ENCODE peak calls at places on chromosomes 11 and 22, in seven cellular contexts. D, K, U, S, W, E and L are unnamed samples.

GRCh38 chr11:114296190-114296978 is at the start of gene NNMT:
- DNase-seq in D (no peak), S (no peak), W (peak), K (peak), E (peak), U (peak), L (no peak)

GRCh38 chr22:34015642-34016041 is 95.4 kb upstream of the LARGE1 start:
- DNase-seq in D (no peak), E (no peak), W (no peak), S (no peak), K (no peak), U (no peak), L (no peak)

GRCh38 chr11:130882138-130882551 is 34.1 kb downstream of the SNX19 start:
- DNase-seq in K (no peak), S (no peak), D (no peak), U (peak), W (no peak), E (peak), L (no peak)

GRCh38 chr11:119205080-119205479 is 1.1 kb upstream of the CBL start:
- DNase-seq in E (no peak), D (peak), K (no peak), U (no peak), W (no peak), S (no peak), L (no peak)

GRCh38 chr11:112694813-112695212 is 266.4 kb upstream of the NCAM1 start:
- DNase-seq in U (no peak), D (no peak), W (no peak), S (no peak), K (no peak), E (no peak), L (no peak)

GRCh38 chr11:2099523-2100316 is 39.5 kb downstream of the IGF2 start:
- DNase-seq in W (no peak), S (no peak), K (no peak), E (no peak), U (no peak), D (no peak), L (no peak)

GRCh38 chr22:27978875-27979274 is 59.8 kb upstream of the PITPNB start:
- DNase-seq in D (no peak), U (no peak), E (no peak), K (no peak), S (no peak), W (no peak), L (no peak)

GRCh38 chr11:63817758-63818498 is 4.7 kb downstream of the SPINDOC start:
- DNase-seq in W (no peak), E (no peak), K (no peak), U (no peak), S (no peak), D (no peak), L (no peak)

GRCh38 chr11:118614511-118614910 is 7.1 kb downstream of the PHLDB1 start:
- DNase-seq in S (no peak), W (no peak), D (no peak), U (no peak), K (no peak), E (no peak), L (no peak)

GRCh38 chr11:295351-296205 is 3.7 kb downstream of the IFITM5 start:
- DNase-seq in W (no peak), U (no peak), K (no peak), S (no peak), D (no peak), E (no peak), L (no peak)

GRCh38 chr11:4095509-4096230 is 1.1 kb downstream of the RRM1 start:
- DNase-seq in U (no peak), S (no peak), K (peak), W (no peak), D (no peak), E (peak), L (no peak)

GRCh38 chr22:40405178-40406062 is 35.0 kb downstream of the SGSM3 start:
- DNase-seq in U (no peak), K (no peak), S (no peak), D (no peak), E (no peak), W (no peak), L (no peak)

GRCh38 chr11:14118047-14118446 is 155.5 kb downstream of the SPON1 start:
- DNase-seq in E (no peak), D (no peak), S (no peak), U (no peak), W (no peak), K (no peak), L (no peak)
- TF ChIP-seq CTCF in E (no peak), D (no peak), S (no peak), U (no peak), W (no peak), K (no peak), L (no peak)

DNA sequence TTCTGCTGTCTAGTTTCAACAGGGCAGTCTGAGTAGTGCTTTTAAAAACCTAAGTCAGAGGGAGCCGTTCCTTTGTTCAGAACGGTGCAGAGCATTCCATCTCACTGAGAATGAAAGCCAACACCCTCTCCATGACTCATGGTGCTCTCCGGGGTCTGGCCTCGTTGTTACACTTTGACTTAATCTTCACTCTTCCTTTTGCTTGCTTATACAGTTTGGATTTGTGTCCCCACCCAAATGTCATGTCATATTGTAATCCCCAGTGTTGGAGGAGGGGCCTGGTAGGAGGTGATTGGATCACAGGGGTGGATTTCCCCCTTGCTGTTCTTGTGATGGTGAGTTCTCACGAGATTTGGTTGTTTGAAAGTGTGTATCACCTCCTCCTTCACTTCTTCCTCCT is 292.2 kb downstream of the ST3GAL4 start:
- DNase-seq in K (peak), D (no peak), E (peak), W (peak), U (no peak), S (no peak), L (no peak)
- TF ChIP-seq CTCF in K (no peak), D (no peak), E (no peak), W (no peak), U (no peak), S (no peak), L (no peak)

DNA sequence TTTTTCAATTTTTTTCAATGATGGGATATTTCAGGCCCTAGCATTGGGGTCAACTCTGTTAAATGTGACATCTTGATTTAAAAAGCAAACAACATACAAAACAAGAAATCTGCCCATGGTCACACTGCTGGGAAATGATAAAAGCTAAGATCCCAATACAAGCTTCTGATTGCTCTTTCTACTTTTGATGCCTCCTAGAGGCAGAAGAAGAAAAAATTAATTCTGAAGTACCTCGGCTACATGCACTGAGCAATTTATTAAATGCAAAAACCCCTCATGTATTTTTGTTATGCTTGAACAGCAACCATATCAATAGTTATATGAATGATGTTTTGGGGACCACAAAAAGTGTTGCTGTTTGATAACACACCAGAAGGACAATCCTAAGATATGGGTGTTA is 342.1 kb upstream of the NARS2 start:
- DNase-seq in E (no peak), D (no peak), K (peak), S (no peak), W (no peak), U (no peak), L (no peak)
- TF ChIP-seq CTCF in E (no peak), D (no peak), K (no peak), S (no peak), W (peak), U (no peak), L (no peak)

GRCh38 chr11:82056450-82056849 is 677.2 kb downstream of the FAM181B start:
- DNase-seq in K (no peak), S (no peak), U (no peak), D (no peak), W (no peak), E (no peak), L (no peak)
- TF ChIP-seq CTCF in K (no peak), S (no peak), U (no peak), D (no peak), W (no peak), E (no peak), L (no peak)

GRCh38 chr11:34793666-34794065 is 122.5 kb downstream of the APIP start:
- DNase-seq in S (no peak), U (no peak), W (no peak), E (no peak), D (no peak), K (peak), L (no peak)
- TF ChIP-seq CTCF in S (no peak), U (no peak), W (no peak), E (no peak), D (no peak), K (no peak), L (no peak)